ENCODE peak calls at places on chromosomes 4 and X, in nine cellular contexts. Z is K562, Y is suprapubic skin, P is GM12878, M is SK-N-SH, L is transverse colon, Q is sigmoid colon, W is stomach, I is H1. B is an unnamed sample.

GRCh38 chrX:66632986-66633385 is 5.9 kb downstream of the EDA2R start:
- DNase-seq in Y (no peak), W (no peak), Z (no peak), P (no peak), L (no peak), Q (no peak), I (no peak), M (no peak), B (no peak)

GRCh38 chr4:153962311-153963039 is 173.6 kb upstream of the SFRP2 start:
- DNase-seq in Q (no peak), L (no peak), P (no peak), M (no peak), Z (no peak), W (no peak), I (no peak), Y (no peak), B (no peak)

GRCh38 chrX:40908026-40908425 is 172.7 kb upstream of the MED14 start:
- DNase-seq in M (no peak), Q (no peak), I (no peak), Z (no peak), P (no peak), L (no peak), Y (no peak), W (no peak), B (no peak)

GRCh38 chrX:136870064-136870463 is 10.5 kb downstream of the RBMX start:
- DNase-seq in M (no peak), L (no peak), Q (no peak), W (no peak), Y (no peak), Z (no peak), I (no peak), P (no peak), B (no peak)

GRCh38 chr4:105232374-105232773 is 85.7 kb downstream of the TET2 start:
- DNase-seq in Q (no peak), M (no peak), W (no peak), I (no peak), Z (no peak), L (no peak), P (no peak), Y (no peak), B (no peak)

GRCh38 chr4:122673252-122673651 is 52.4 kb upstream of the IL21 start:
- DNase-seq in I (no peak), W (no peak), Z (no peak), L (no peak), M (no peak), P (no peak), Y (no peak), Q (no peak), B (no peak)

GRCh38 chr4:6695660-6696581 is 2.2 kb downstream of the S100P start:
- DNase-seq in L (peak), Z (no peak), Y (no peak), Q (no peak), W (peak), P (no peak), M (peak), I (no peak), B (no peak)

GRCh38 chr4:187827631-187828030 is 167.9 kb upstream of the ZFP42 start:
- DNase-seq in Q (no peak), L (no peak), M (no peak), I (no peak), Z (no peak), Y (no peak), P (no peak), W (no peak), B (no peak)

GRCh38 chrX:110418220-110418856 is 59.7 kb downstream of the RTL9 start:
- DNase-seq in L (no peak), I (no peak), Z (peak), P (no peak), Y (no peak), Q (no peak), M (peak), W (peak), B (no peak)

GRCh38 chrX:44261286-44261685 is 82.2 kb downstream of the EFHC2 start:
- DNase-seq in Q (no peak), M (no peak), W (no peak), L (no peak), Y (no peak), P (no peak), Z (no peak), I (no peak), B (no peak)

GRCh38 chr4:72974694-72975487 is 94.6 kb downstream of the COX18 start:
- DNase-seq in M (no peak), Q (no peak), L (no peak), W (no peak), P (no peak), Y (no peak), I (no peak), Z (peak), B (no peak)

GRCh38 chrX:129115935-129116334 is 407.4 kb downstream of the SMARCA1 start:
- DNase-seq in W (no peak), Q (no peak), Y (no peak), Z (no peak), I (no peak), P (no peak), L (no peak), M (no peak), B (no peak)

GRCh38 chr4:119872344-119873031 is 194.2 kb downstream of the MAD2L1 start:
- DNase-seq in M (no peak), W (no peak), I (no peak), L (no peak), Q (no peak), P (no peak), Z (no peak), Y (no peak), B (no peak)

GRCh38 chrX:34893741-34894140 is 48.9 kb upstream of the FAM47B start:
- DNase-seq in Y (no peak), M (no peak), L (no peak), W (no peak), Q (no peak), P (no peak), I (no peak), Z (peak), B (no peak)

GRCh38 chr4:68291256-68291655 is 45.8 kb upstream of the TMPRSS11B start:
- DNase-seq in Q (no peak), W (no peak), L (no peak), M (no peak), P (no peak), Z (no peak), Y (no peak), I (no peak), B (no peak)

GRCh38 chrX:45623266-45623665 is 422.6 kb upstream of the DIPK2B start:
- DNase-seq in L (no peak), M (no peak), W (no peak), Z (no peak), I (no peak), P (no peak), Q (no peak), Y (no peak), B (no peak)

GRCh38 chr4:112127736-112128322 is 17.4 kb upstream of the FAM241A start:
- DNase-seq in Z (no peak), W (no peak), Y (no peak), M (no peak), P (no peak), I (no peak), L (no peak), Q (no peak), B (no peak)

GRCh38 chr4:17347445-17347844 is 164.4 kb downstream of the QDPR start:
- DNase-seq in Y (no peak), L (no peak), P (no peak), I (no peak), M (peak), Q (no peak), W (no peak), Z (peak), B (peak)

GRCh38 chr4:168773388-168774195 is 236.5 kb downstream of the CBR4 start:
- DNase-seq in Y (no peak), M (no peak), I (no peak), W (no peak), Q (no peak), L (peak), P (no peak), Z (no peak), B (peak)

GRCh38 chr4:11801466-11802446 is 373.1 kb upstream of the HS3ST1 start:
- DNase-seq in L (no peak), Q (no peak), Y (no peak), W (no peak), Z (no peak), P (no peak), M (no peak), I (no peak), B (no peak)

GRCh38 chr4:183721207-183722081 is 62.4 kb downstream of the TRAPPC11 start:
- DNase-seq in Q (no peak), I (peak), L (peak), Y (no peak), P (no peak), M (peak), Z (peak), W (peak), B (peak)

GRCh38 chr4:7034262-7035081 is 8.7 kb upstream of the TADA2B start:
- DNase-seq in Y (peak), I (no peak), Z (no peak), Q (no peak), P (no peak), L (no peak), W (peak), M (no peak), B (no peak)

GRCh38 chrX:68550193-68550592 is 51.3 kb downstream of the YIPF6 start:
- DNase-seq in Q (no peak), M (no peak), Y (no peak), I (no peak), P (no peak), L (no peak), Z (peak), W (no peak), B (no peak)

GRCh38 chrX:129842510-129843208 is 1.0 kb downstream of the ZDHHC9 start:
- DNase-seq in M (peak), Z (peak), I (no peak), W (peak), Q (peak), Y (no peak), L (peak), P (no peak), B (no peak)

GRCh38 chr4:140133576-140133975 is 20.4 kb downstream of the MAML3 start:
- DNase-seq in P (no peak), L (no peak), W (no peak), M (no peak), Y (no peak), Z (no peak), I (no peak), Q (no peak), B (no peak)

GRCh38 chr4:20203508-20203907 is 48.2 kb upstream of the SLIT2 start:
- DNase-seq in M (no peak), L (no peak), Y (no peak), Z (no peak), P (no peak), I (no peak), W (no peak), Q (no peak), B (no peak)

GRCh38 chr4:33107813-33108212 is 2387.6 kb downstream of the PCDH7 start:
- DNase-seq in M (no peak), L (no peak), I (no peak), Q (no peak), Z (no peak), Y (no peak), P (no peak), W (no peak), B (no peak)

GRCh38 chr4:57291911-57292310 is 181.7 kb upstream of the IGFBP7 start:
- DNase-seq in Y (no peak), Q (no peak), W (no peak), L (no peak), P (no peak), M (no peak), Z (no peak), I (no peak), B (no peak)

GRCh38 chr4:38314663-38315062 is 349.3 kb upstream of the KLF3 start:
- DNase-seq in I (no peak), Z (no peak), Q (no peak), M (no peak), L (peak), P (no peak), Y (no peak), W (peak), B (no peak)

GRCh38 chr4:38315296-38315695 is 348.7 kb upstream of the KLF3 start:
- DNase-seq in L (no peak), Q (no peak), P (no peak), W (no peak), Y (no peak), M (no peak), I (no peak), Z (no peak), B (no peak)

GRCh38 chr4:38311495-38311894 is 351.3 kb downstream of the PTTG2 start:
- DNase-seq in Y (no peak), Z (no peak), M (no peak), L (no peak), P (no peak), W (no peak), Q (no peak), I (no peak), B (no peak)

GRCh38 chr4:38313999-38314561 is 349.9 kb upstream of the KLF3 start:
- DNase-seq in M (no peak), W (no peak), Z (peak), Y (no peak), L (peak), I (no peak), Q (no peak), P (no peak), B (no peak)

GRCh38 chr4:38313175-38313574 is 350.8 kb upstream of the KLF3 start:
- DNase-seq in Q (no peak), L (peak), Y (no peak), P (no peak), W (peak), M (no peak), Z (no peak), I (no peak), B (no peak)
- H3K27ac ChIP-seq in Q (no peak), L (peak), Y (peak), P (no peak), W (peak), M (no peak), Z (no peak), I (no peak), B (no peak)

GRCh38 chrX:105696870-105697269 is 125.5 kb upstream of the NRK start:
- DNase-seq in M (no peak), P (no peak), Y (no peak), Q (no peak), Z (no peak), L (no peak), I (no peak), W (no peak), B (no peak)

GRCh38 chrX:105700316-105700715 is 122.0 kb upstream of the NRK start:
- DNase-seq in M (no peak), W (no peak), L (no peak), P (no peak), Y (no peak), Z (no peak), Q (no peak), I (no peak), B (no peak)

GRCh38 chrX:105695451-105695850 is 126.9 kb upstream of the NRK start:
- DNase-seq in Y (no peak), I (no peak), M (no peak), W (no peak), L (no peak), P (no peak), Z (no peak), Q (no peak), B (no peak)

GRCh38 chrX:105698386-105698785 is 124.0 kb upstream of the NRK start:
- DNase-seq in Q (no peak), P (no peak), Z (no peak), L (no peak), Y (no peak), M (no peak), W (no peak), I (no peak), B (no peak)

DNA sequence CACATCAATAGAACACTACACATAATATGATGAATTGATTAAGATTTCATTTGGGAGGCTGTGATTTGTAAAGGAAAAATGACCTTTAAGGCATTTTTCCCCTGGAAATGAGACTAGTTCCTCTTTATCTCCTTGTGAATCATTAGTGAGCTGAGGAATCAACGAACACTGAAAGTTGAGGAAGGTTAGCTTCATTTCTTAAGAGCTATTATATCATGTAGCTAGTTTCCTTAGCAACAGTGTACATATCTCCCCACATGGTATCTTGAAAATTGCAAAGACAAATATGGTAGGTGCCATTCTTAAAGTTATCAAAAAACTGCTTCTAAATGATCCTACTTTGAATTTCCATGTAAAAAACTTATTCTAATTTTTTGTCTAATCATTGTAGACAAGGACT is 127.5 kb upstream of the NRK start:
- DNase-seq in Z (no peak), W (no peak), M (no peak), P (no peak), Q (no peak), I (no peak), L (no peak), Y (no peak), B (no peak)
- TF ChIP-seq EP300 in Z (no peak), W (no peak), M (no peak), P (no peak), Q (no peak), I (no peak), L (no peak), Y (no peak), B (no peak)

GRCh38 chr4:99720206-99720605 is 62.6 kb upstream of the C4orf54 start:
- DNase-seq in P (no peak), I (no peak), M (no peak), L (no peak), Z (peak), W (no peak), Q (no peak), Y (no peak), B (no peak)

GRCh38 chr4:99729186-99729585 is 71.6 kb upstream of the C4orf54 start:
- DNase-seq in P (no peak), Y (no peak), Q (no peak), W (no peak), I (no peak), L (no peak), M (no peak), Z (no peak), B (no peak)

GRCh38 chr4:99722006-99722405 is 64.4 kb upstream of the C4orf54 start:
- DNase-seq in W (no peak), M (no peak), L (no peak), P (no peak), Z (no peak), I (no peak), Y (no peak), Q (no peak), B (no peak)

GRCh38 chr4:99722662-99723061 is 65.0 kb upstream of the C4orf54 start:
- DNase-seq in I (no peak), P (no peak), W (no peak), L (no peak), Q (no peak), Y (no peak), M (no peak), Z (peak), B (no peak)

GRCh38 chr4:99723555-99724450 is 66.2 kb upstream of the C4orf54 start:
- DNase-seq in Z (peak), W (peak), Q (peak), P (no peak), I (no peak), Y (no peak), L (peak), M (peak), B (no peak)
- TF ChIP-seq POLR2AphosphoS5 in Z (no peak), W (no peak), Q (peak), P (no peak), I (no peak), Y (no peak), L (peak), M (no peak), B (peak)

DNA sequence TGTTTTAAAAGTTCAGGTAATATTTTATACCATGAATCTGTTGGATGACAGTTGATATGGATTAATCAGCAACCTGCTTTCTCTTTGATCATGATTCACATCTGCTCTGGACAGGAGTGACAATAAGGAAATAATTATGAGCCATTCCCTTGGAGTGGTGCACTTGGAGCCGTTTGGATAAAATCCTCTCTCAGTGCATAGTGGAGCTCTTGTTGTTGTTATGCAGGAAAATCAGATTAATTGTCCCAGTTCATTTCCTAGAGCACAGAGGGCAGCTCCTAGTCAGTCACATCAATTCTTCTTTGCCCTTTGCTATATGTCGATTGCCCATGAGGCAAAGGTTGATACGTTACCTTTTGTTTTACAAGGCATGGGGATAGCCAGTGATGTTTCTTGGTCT is 668.3 kb upstream of the NR3C2 start:
- DNase-seq in P (no peak), Y (no peak), Z (no peak), Q (no peak), L (peak), I (no peak), M (no peak), W (no peak), B (no peak)
- H3K27ac ChIP-seq in P (no peak), Y (no peak), Z (no peak), Q (no peak), L (no peak), I (no peak), M (no peak), W (no peak), B (no peak)

GRCh38 chr4:48896845-48897244 is 9.7 kb downstream of the OCIAD2 start:
- DNase-seq in I (no peak), L (no peak), Q (no peak), W (no peak), Z (peak), M (no peak), Y (no peak), P (no peak), B (no peak)
- TF ChIP-seq EP300 in I (no peak), L (no peak), Q (no peak), W (no peak), Z (no peak), M (no peak), Y (no peak), P (no peak), B (no peak)

B was measured in esophagus muscularis mucosa.